ENCODE peak calls at places on chromosomes 13 and 19, in five cellular contexts. D, Q, X, T and Y are unnamed samples.

GRCh38 chr13:20351279-20352022 is 119.3 kb upstream of the GJB6 start:
- DNase-seq in D (no peak), Q (peak; percentile 24), X (no peak), T (peak; percentile 45), Y (no peak)

GRCh38 chr13:40987606-40988280 is 31.4 kb downstream of the ELF1 start:
- DNase-seq in D (no peak), Q (no peak), X (no peak), T (no peak), Y (no peak)

GRCh38 chr13:50389726-50390125 is 374.5 kb downstream of the KCNRG start:
- DNase-seq in D (no peak), Q (no peak), X (no peak), T (no peak), Y (no peak)

GRCh38 chr19:55080915-55081772 is 5.5 kb downstream of the EPS8L1 start:
- DNase-seq in D (no peak), Q (peak; percentile 81), X (peak; percentile 99), T (peak; percentile 84), Y (peak; percentile 99)

GRCh38 chr13:106433066-106433465 is 102.4 kb downstream of the EFNB2 start:
- DNase-seq in D (no peak), Q (no peak), X (no peak), T (peak; percentile 66), Y (no peak)

GRCh38 chr19:50721441-50722137 is 1.6 kb upstream of the CLEC11A start:
- DNase-seq in D (no peak), Q (no peak), X (no peak), T (no peak), Y (no peak)

GRCh38 chr13:46934749-46935148 is 37.9 kb upstream of the HTR2A start:
- DNase-seq in D (no peak), Q (no peak), X (no peak), T (no peak), Y (no peak)

GRCh38 chr19:49475995-49476880 is 2.2 kb downstream of the FLT3LG start:
- DNase-seq in D (peak; percentile 58), Q (peak; percentile 69), X (peak; percentile 93), T (peak; percentile 44), Y (peak; percentile 96)

GRCh38 chr13:44335463-44335862 is 38.2 kb upstream of the SERP2 start:
- DNase-seq in D (no peak), Q (peak; percentile 33), X (no peak), T (no peak), Y (no peak)

GRCh38 chr13:49308104-49308875 is 60.6 kb downstream of the CDADC1 start:
- DNase-seq in D (no peak), Q (no peak), X (no peak), T (no peak), Y (no peak)

GRCh38 chr19:50311723-50312635 is 17.2 kb downstream of the KCNC3 start:
- DNase-seq in D (no peak), Q (no peak), X (peak; percentile 89), T (no peak), Y (peak; percentile 85)

GRCh38 chr13:101417043-101417406 is 717 bp upstream of the NALCN start:
- DNase-seq in D (no peak), Q (peak; percentile 56), X (no peak), T (no peak), Y (no peak)

GRCh38 chr13:93116809-93117208 is 109.8 kb upstream of the GPC6 start:
- DNase-seq in D (no peak), Q (no peak), X (no peak), T (no peak), Y (no peak)

GRCh38 chr19:1079566-1080111 is 12.7 kb downstream of the ARHGAP45 start:
- DNase-seq in D (no peak), Q (no peak), X (no peak), T (peak; percentile 59), Y (peak; percentile 59)

GRCh38 chr13:40648040-40648439 is 18.4 kb downstream of the FOXO1 start:
- DNase-seq in D (no peak), Q (no peak), X (no peak), T (no peak), Y (no peak)

GRCh38 chr13:97018029-97018819 is 23.9 kb upstream of the OXGR1 start:
- DNase-seq in D (no peak), Q (peak; percentile 71), X (peak; percentile 58), T (peak; percentile 94), Y (peak; percentile 51)

GRCh38 chr13:77776704-77777103 is 79.2 kb downstream of the SLAIN1 start:
- DNase-seq in D (no peak), Q (no peak), X (no peak), T (no peak), Y (no peak)

GRCh38 chr13:32878172-32878571 is 138.1 kb upstream of the KL start:
- DNase-seq in D (no peak), Q (peak; percentile 33), X (no peak), T (peak; percentile 13), Y (no peak)

GRCh38 chr19:30320916-30321315 is 51.3 kb upstream of the ZNF536 start:
- DNase-seq in D (no peak), Q (no peak), X (no peak), T (no peak), Y (no peak)

GRCh38 chr13:110925023-110925608 is 10.2 kb upstream of the ANKRD10 start:
- DNase-seq in D (no peak), Q (no peak), X (peak; percentile 49), T (no peak), Y (peak; percentile 60)

GRCh38 chr13:83498486-83499190 is 383.6 kb downstream of the SLITRK1 start:
- DNase-seq in D (no peak), Q (no peak), X (no peak), T (no peak), Y (no peak)

GRCh38 chr13:79560954-79561353 is 80.0 kb downstream of the NDFIP2 start:
- DNase-seq in D (no peak), Q (no peak), X (no peak), T (peak; percentile 90), Y (no peak)

GRCh38 chr13:108463365-108463764 is 166.0 kb upstream of the MYO16 start:
- DNase-seq in D (no peak), Q (peak; percentile 90), X (no peak), T (peak; percentile 6), Y (no peak)

GRCh38 chr13:46571189-46571901 is 18.4 kb downstream of the LRCH1 start:
- DNase-seq in D (no peak), Q (peak; percentile 71), X (no peak), T (peak; percentile 23), Y (no peak)

GRCh38 chr13:94033098-94033497 is 446.4 kb downstream of the DCT start:
- DNase-seq in D (no peak), Q (no peak), X (no peak), T (no peak), Y (no peak)

GRCh38 chr19:19342086-19343015 is 21.7 kb downstream of the MAU2 start:
- DNase-seq in D (peak; percentile 60), Q (peak; percentile 62), X (peak; percentile 95), T (peak; percentile 71), Y (peak; percentile 92)

GRCh38 chr19:2600914-2601870 is 101.3 kb downstream of the GNG7 start:
- DNase-seq in D (no peak), Q (no peak), X (no peak), T (no peak), Y (no peak)

DNA sequence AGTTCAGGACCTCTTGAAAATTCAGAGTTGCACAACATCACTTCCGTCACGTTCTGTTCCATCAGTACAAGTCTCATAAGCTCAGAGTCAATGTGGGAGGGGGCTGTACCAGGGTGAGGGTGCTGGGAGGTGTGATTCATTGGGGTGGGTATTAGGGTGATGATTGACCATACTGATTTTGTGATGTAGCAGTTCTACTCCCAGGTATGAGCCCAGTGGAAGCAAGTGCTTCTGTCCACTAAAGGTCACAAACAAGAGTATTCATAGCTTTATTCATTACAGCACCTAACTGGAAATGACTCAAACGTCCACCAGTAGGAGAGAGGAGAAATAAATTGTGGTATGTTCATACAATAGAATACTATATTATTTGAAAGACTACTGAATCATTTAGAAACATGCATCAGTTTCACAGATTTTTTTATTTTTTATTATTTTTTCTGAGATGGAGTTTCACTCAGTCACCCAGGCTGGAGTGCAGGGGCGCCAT is 12.1 kb upstream of the UPF3A start:
- DNase-seq in D (no peak), Q (no peak), X (no peak), T (no peak), Y (no peak)
- H2BK12ac ChIP-seq in D (no peak overlapping the region), Q (no peak overlapping the region), X (no peak overlapping the region), T (no peak overlapping the region), Y (no peak overlapping the region)

GRCh38 chr19:33449799-33450198 is 71.8 kb downstream of the PEPD start:
- DNase-seq in D (no peak), Q (no peak), X (no peak), T (no peak), Y (no peak)
- H2BK12ac ChIP-seq in D (no peak overlapping the region), Q (no peak overlapping the region), X (no peak overlapping the region), T (no peak overlapping the region), Y (no peak overlapping the region)

GRCh38 chr13:48160879-48161278 is 66.0 kb upstream of the MED4 start:
- DNase-seq in D (no peak), Q (peak; percentile 23), X (no peak), T (peak; percentile 15), Y (no peak)

GRCh38 chr13:48162182-48162581 is 67.3 kb upstream of the MED4 start:
- DNase-seq in D (no peak), Q (no peak), X (no peak), T (no peak), Y (no peak)

GRCh38 chr13:48163066-48163465 is 68.2 kb upstream of the MED4 start:
- DNase-seq in D (no peak), Q (no peak), X (no peak), T (no peak), Y (no peak)

GRCh38 chr13:48159436-48160225 is 64.7 kb upstream of the MED4 start:
- DNase-seq in D (no peak), Q (peak; percentile 8), X (no peak), T (no peak), Y (no peak)

DNA sequence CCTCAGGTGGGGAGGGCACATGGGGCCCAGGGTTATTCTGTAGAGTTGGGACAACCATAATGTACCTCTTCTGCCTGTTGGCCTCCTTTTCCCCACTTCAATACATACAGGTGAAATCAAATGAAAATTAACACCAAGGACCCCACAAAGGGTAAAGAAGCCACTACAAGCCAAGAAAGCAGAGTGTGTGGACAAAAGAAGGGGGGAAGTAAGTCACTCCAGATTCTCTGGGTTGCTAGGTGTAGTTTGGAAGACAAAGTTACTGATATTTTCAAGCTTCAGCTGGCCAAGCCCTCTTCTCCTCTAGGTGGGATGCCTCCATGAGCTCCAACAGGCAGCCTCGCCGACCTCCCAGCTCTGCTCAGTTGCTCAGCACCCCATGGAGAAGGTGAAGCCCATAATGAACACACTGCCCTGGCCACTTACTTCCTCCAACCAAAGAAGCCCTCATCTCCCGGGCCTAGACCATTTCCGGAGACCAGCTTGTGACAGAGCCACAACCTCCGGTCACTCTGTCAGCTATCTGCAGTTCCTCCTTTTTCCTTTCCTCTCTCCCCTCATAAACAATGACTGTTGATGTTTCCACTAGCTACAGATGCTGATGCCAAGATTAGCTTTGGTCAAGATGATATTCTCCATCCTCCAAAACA is 66.8 kb upstream of the MED4 start:
- DNase-seq in D (no peak), Q (no peak), X (no peak), T (peak; percentile 34), Y (no peak)
- H2BK12ac ChIP-seq in D (no peak overlapping the region), Q (no peak overlapping the region), X (no peak overlapping the region), T (no peak overlapping the region), Y (no peak overlapping the region)

DNA sequence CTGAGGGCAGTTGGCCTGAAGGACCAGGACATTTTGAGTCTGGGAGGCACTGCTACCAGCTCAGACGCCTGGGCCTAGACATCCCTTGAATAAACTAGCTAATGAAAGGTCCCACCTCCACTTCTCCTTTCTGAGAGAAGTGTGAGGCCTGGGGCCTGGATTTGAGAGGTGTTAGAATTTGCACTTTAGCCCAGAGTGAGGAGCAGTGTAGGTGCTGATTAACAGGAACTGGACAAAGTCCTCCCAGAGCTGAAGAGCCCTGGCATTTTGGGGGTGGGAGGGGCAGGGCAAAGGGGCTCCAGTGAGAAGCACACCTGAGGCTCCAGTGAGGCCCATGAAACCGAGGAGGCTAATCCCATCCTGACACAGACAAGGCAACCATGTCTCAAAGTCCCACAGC is 15.2 kb upstream of the SLC1A5 start:
- DNase-seq in D (no peak), Q (no peak), X (no peak), T (no peak), Y (no peak)
- H2BK12ac ChIP-seq in D (no peak overlapping the region), Q (no peak overlapping the region), X (no peak overlapping the region), T (no peak overlapping the region), Y (no peak overlapping the region)